ENCODE peak calls at places on chromosomes 5 and 9, in five cellular contexts. Z is A172, H is activated T-helper 1 cell treated with Interleukin-2 at 50 U/mL for 16 hours, O is T follicular helper cell, L is heart left ventricle. M is an unnamed sample.

GRCh38 chr5:160473736-160474483 is 52.3 kb downstream of the PTTG1 start:
- DNase-seq in Z (no peak), H (no peak), O (no peak), L (no peak), M (no peak)

GRCh38 chr5:173671121-173671949 is 54.9 kb upstream of the BOD1 start:
- DNase-seq in Z (no peak), H (no peak), O (no peak), L (peak), M (no peak)

GRCh38 chr5:180976518-180976917 is 12.1 kb upstream of the BTNL3 start:
- DNase-seq in Z (peak), H (no peak), O (no peak), L (no peak), M (no peak)

GRCh38 chr9:108041551-108041950 is 552.0 kb upstream of the KLF4 start:
- DNase-seq in Z (peak), H (no peak), O (no peak), L (no peak), M (no peak)

GRCh38 chr5:14486486-14486885 is 95.1 kb upstream of the OTULINL start:
- DNase-seq in Z (no peak), H (no peak), O (no peak), L (no peak), M (no peak)

GRCh38 chr5:175059687-175060194 is 335.4 kb downstream of the MSX2 start:
- DNase-seq in Z (peak), H (no peak), O (no peak), L (peak), M (no peak)

GRCh38 chr5:133514456-133514855 is 97.9 kb downstream of the FSTL4 start:
- DNase-seq in Z (no peak), H (no peak), O (no peak), L (no peak), M (no peak)

GRCh38 chr5:141838326-141839014 is 39.7 kb downstream of the PCDH1 start:
- DNase-seq in Z (no peak), H (no peak), O (no peak), L (no peak), M (no peak)

GRCh38 chr9:131228988-131229387 is 47.3 kb downstream of the FAM78A start:
- DNase-seq in Z (no peak), H (no peak), O (no peak), L (no peak), M (no peak)

GRCh38 chr9:114004221-114004716 is 73.8 kb downstream of the AMBP start:
- DNase-seq in Z (no peak), H (no peak), O (no peak), L (peak), M (no peak)

GRCh38 chr5:127648997-127649550 is at the start of gene CTXN3:
- DNase-seq in Z (no peak), H (no peak), O (no peak), L (no peak), M (no peak)

GRCh38 chr5:13993926-13994325 is 49.4 kb upstream of the DNAH5 start:
- DNase-seq in Z (no peak), H (no peak), O (no peak), L (no peak), M (no peak)

GRCh38 chr5:174082286-174082685 is 36.8 kb downstream of the NSG2 start:
- DNase-seq in Z (peak), H (no peak), O (no peak), L (no peak), M (no peak)

GRCh38 chr5:39063037-39063436 is 11.2 kb downstream of the RICTOR start:
- DNase-seq in Z (no peak), H (no peak), O (no peak), L (no peak), M (no peak)

M was measured in activated T-helper 9 cell treated with anti-CD3 and anti-CD28 coated beads, Interleukin-2, amount 50 U/mL, for 16 hours.